ENCODE peak calls at places on chromosomes 12 and 14, in nine cellular contexts. R is A549, V is adrenal gland, L is ovary, M is sigmoid colon, Q is body of pancreas, N is transverse colon, W is breast epithelium, A is thyroid gland. U is an unnamed sample. For H3K4me1, the result is how much of the 10 kb centered on the place peaks cover.

GRCh38 chr12:6430124-6430989 is 14.4 kb upstream of the CD27 start:
- DNase-seq in A (peak), M (peak), W (no peak), N (peak), L (peak), Q (peak), R (peak), V (peak), U (peak)

GRCh38 chr12:47534695-47535094 is 171.1 kb downstream of the RPAP3 start:
- DNase-seq in Q (no peak), L (no peak), A (no peak), M (no peak), N (no peak), V (no peak), R (no peak), W (no peak), U (no peak)

GRCh38 chr12:130850418-130851021 is 11.5 kb upstream of the STX2 start:
- DNase-seq in V (no peak), Q (no peak), N (no peak), W (no peak), R (no peak), M (no peak), A (no peak), L (no peak), U (no peak)

GRCh38 chr14:88551094-88551870 is 3.5 kb downstream of the PTPN21 start:
- DNase-seq in A (peak), Q (peak), N (peak), W (peak), R (peak), M (peak), V (peak), L (peak), U (peak)

GRCh38 chr12:114961491-114961890 is 277.5 kb upstream of the TBX3 start:
- DNase-seq in M (no peak), L (no peak), R (no peak), Q (no peak), V (no peak), A (no peak), N (no peak), W (no peak), U (no peak)

GRCh38 chr12:121456551-121456950 is 56.6 kb downstream of the RNF34 start:
- DNase-seq in R (no peak), V (no peak), Q (no peak), N (no peak), W (no peak), M (no peak), A (no peak), L (no peak), U (no peak)

GRCh38 chr14:36942522-36943245 is 229.7 kb downstream of the SLC25A21 start:
- DNase-seq in R (no peak), N (no peak), L (no peak), A (no peak), V (no peak), Q (no peak), W (no peak), M (no peak), U (no peak)

GRCh38 chr12:121958521-121959240 is 40.3 kb downstream of the CFAP251 start:
- DNase-seq in V (no peak), W (no peak), A (peak), N (no peak), M (no peak), L (no peak), Q (no peak), R (no peak), U (no peak)

GRCh38 chr12:122872815-122873361 is 23.0 kb downstream of the VPS37B start:
- DNase-seq in R (no peak), Q (peak), V (no peak), W (no peak), M (peak), N (no peak), A (peak), L (no peak), U (no peak)

GRCh38 chr14:103696466-103697071 is 18.7 kb downstream of the XRCC3 start:
- DNase-seq in Q (peak), W (peak), R (no peak), V (no peak), L (no peak), M (peak), A (no peak), N (peak), U (peak)

GRCh38 chr14:104202259-104203070 is 64.1 kb downstream of the KIF26A start:
- DNase-seq in W (peak), L (no peak), N (peak), R (no peak), Q (peak), A (peak), M (no peak), V (no peak), U (peak)

GRCh38 chr12:51814311-51815088 is 34.0 kb downstream of the FIGNL2 start:
- DNase-seq in A (peak), M (peak), V (peak), L (peak), N (peak), R (peak), W (peak), Q (peak), U (peak)

GRCh38 chr12:111975161-111975931 is 37.6 kb downstream of the TMEM116 start:
- DNase-seq in M (no peak), A (no peak), N (no peak), L (no peak), Q (no peak), R (no peak), W (no peak), V (no peak), U (no peak)

GRCh38 chr12:52271157-52271556 is 3.3 kb upstream of the KRT86 start:
- DNase-seq in M (no peak), R (no peak), W (no peak), V (no peak), Q (no peak), A (no peak), N (no peak), L (no peak), U (no peak)

GRCh38 chr14:76868453-76869170 is 42.4 kb downstream of the LRRC74A start:
- DNase-seq in M (no peak), R (no peak), V (no peak), N (no peak), A (no peak), W (no peak), L (no peak), Q (no peak), U (no peak)

GRCh38 chr12:108629824-108630476 is 3.7 kb downstream of the SELPLG start:
- DNase-seq in R (no peak), M (no peak), N (no peak), W (no peak), Q (no peak), V (peak), A (no peak), L (no peak), U (no peak)

GRCh38 chr12:74317078-74317581 is 220.5 kb upstream of the ATXN7L3B start:
- DNase-seq in W (no peak), M (no peak), A (peak), Q (peak), L (peak), N (no peak), R (peak), V (no peak), U (peak)

GRCh38 chr12:572532-572899 is 90.7 kb downstream of the NINJ2 start:
- DNase-seq in V (no peak), A (no peak), Q (no peak), W (peak), M (no peak), R (no peak), N (no peak), L (no peak), U (no peak)

GRCh38 chr14:96204151-96205058 is at the start of gene BDKRB2:
- DNase-seq in L (peak), A (peak), M (peak), Q (peak), N (peak), W (peak), R (peak), V (peak), U (peak)

GRCh38 chr12:22879203-22879602 is 254.2 kb downstream of the ETNK1 start:
- DNase-seq in R (no peak), M (no peak), N (no peak), L (no peak), V (no peak), Q (no peak), A (no peak), W (no peak), U (no peak)

GRCh38 chr14:32985881-32986280 is 47.2 kb downstream of the NPAS3 start:
- DNase-seq in W (no peak), Q (no peak), M (peak), A (no peak), N (peak), L (no peak), R (no peak), V (no peak), U (peak)

GRCh38 chr12:66323017-66323416 is 20.7 kb downstream of the HELB start:
- DNase-seq in L (no peak), N (no peak), M (no peak), V (no peak), W (no peak), Q (no peak), R (no peak), A (no peak), U (no peak)

DNA sequence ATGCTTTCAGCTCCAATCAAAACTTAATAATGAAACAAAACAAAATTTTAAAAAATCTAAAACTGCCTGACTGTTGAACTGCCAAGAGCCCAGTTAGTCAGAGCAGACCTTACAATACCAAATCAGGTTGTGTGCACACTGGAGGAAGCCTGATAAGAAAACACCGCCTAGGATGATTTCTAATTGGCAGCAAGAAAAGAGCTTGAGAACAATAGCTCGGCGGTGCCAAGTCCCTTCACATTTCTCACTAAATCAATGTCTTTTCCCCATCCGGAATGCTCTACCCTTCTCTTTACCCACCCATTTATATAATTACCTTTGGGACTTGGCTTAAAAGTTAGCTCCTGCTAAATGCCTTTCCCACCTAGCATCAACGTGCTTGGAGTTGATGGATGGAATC is 256.7 kb downstream of the C12orf75 start:
- DNase-seq in A (no peak), L (no peak), N (no peak), M (no peak), W (no peak), Q (no peak), V (no peak), R (no peak), U (no peak)
- H3K27ac ChIP-seq in A (no peak), L (no peak), N (no peak), M (peak), W (no peak), Q (no peak), V (no peak), R (no peak), U (no peak)

GRCh38 chr14:54105406-54105805 is 148.8 kb upstream of the BMP4 start:
- DNase-seq in L (no peak), R (no peak), A (no peak), N (no peak), W (no peak), M (no peak), Q (no peak), V (no peak), U (no peak)
- H3K4me1 ChIP-seq in L (under half), R (under half), A (under half), N (under half), W (under half), M (under half), Q (under half), V (under half), U (under half)

GRCh38 chr12:11916113-11916512 is 154.6 kb upstream of the BCL2L14 start:
- DNase-seq in W (no peak), R (no peak), L (no peak), V (no peak), M (no peak), A (no peak), Q (no peak), N (no peak), U (no peak)

GRCh38 chr12:11922361-11922760 is 148.4 kb upstream of the BCL2L14 start:
- DNase-seq in W (no peak), A (no peak), V (no peak), L (no peak), Q (no peak), R (no peak), M (no peak), N (no peak), U (no peak)

GRCh38 chr12:11923067-11923466 is 147.7 kb upstream of the BCL2L14 start:
- DNase-seq in A (no peak), W (no peak), N (no peak), R (no peak), L (no peak), M (no peak), Q (no peak), V (no peak), U (no peak)

GRCh38 chr12:11920231-11920630 is 150.5 kb upstream of the BCL2L14 start:
- DNase-seq in V (no peak), L (no peak), M (no peak), W (no peak), A (no peak), R (no peak), Q (no peak), N (no peak), U (no peak)

GRCh38 chr12:11917501-11917900 is 153.2 kb upstream of the BCL2L14 start:
- DNase-seq in V (no peak), W (no peak), Q (no peak), R (no peak), L (no peak), A (no peak), N (no peak), M (no peak), U (no peak)
- TF ChIP-seq POLR2A in V (no peak), W (no peak), Q (no peak), R (no peak), L (no peak), A (no peak), N (no peak), M (no peak), U (no peak)

GRCh38 chr12:109944561-109944960 is 44.5 kb downstream of the TCHP start:
- DNase-seq in M (no peak), N (no peak), W (no peak), L (no peak), Q (no peak), A (no peak), V (no peak), R (no peak), U (no peak)
- H3K27ac ChIP-seq in M (no peak), N (no peak), W (no peak), L (peak), Q (no peak), A (peak), V (no peak), R (no peak), U (no peak)

U was measured in testis.